ENCODE peak calls at places on chromosome 11, in eight cellular contexts. W is activated T-cell treated with anti-CD3 and anti-CD28 coated beads for 24 hours; J is bronchial epithelial cell; X is stimulated activated CD4-positive, alpha-beta T cell treated with anti-CD3 and anti-CD28 coated beads, Interleukin-1b, Interleukin-23, amount 100 ng/mL, for 4 hours; S is activated CD4-positive, alpha-beta T cell treated with anti-CD3 and anti-CD28 coated beads, Interleukin-2, amount 50 U/mL, for 24 hours; A is stimulated activated naive CD8-positive, alpha-beta T cell treated with anti-CD3 and anti-CD28 coated beads, Interleukin-15, Interleukin-2, amounts not matched to agents 100 U/mL and 50 U/mL, for 24 hours; F is T-helper 1 cell; Q is HT1080. H is an unnamed sample.

GRCh38 chr11:6588018-6588417 is 15.4 kb downstream of the RRP8 start:
- DNase-seq in W (no peak), J (no peak), X (no peak), S (no peak), A (no peak), F (no peak), Q (no peak), H (no peak)

GRCh38 chr11:33699515-33700424 is 856 bp downstream of the C11orf91 start:
- DNase-seq in W (no peak), J (no peak), X (no peak), S (no peak), A (no peak), F (no peak), Q (no peak), H (no peak)

GRCh38 chr11:88016392-88017020 is 158.7 kb downstream of the RAB38 start:
- DNase-seq in W (peak; percentile 48), J (peak; percentile 83), X (peak; percentile 7), S (peak; percentile 60), A (peak; percentile 51), F (peak; percentile 16), Q (peak; percentile 65), H (no peak)

GRCh38 chr11:73189315-73189714 is 28.8 kb upstream of the P2RY2 start:
- DNase-seq in W (no peak), J (no peak), X (no peak), S (no peak), A (no peak), F (no peak), Q (no peak), H (no peak)

GRCh38 chr11:14611939-14612338 is 31.7 kb upstream of the PDE3B start:
- DNase-seq in W (no peak), J (no peak), X (no peak), S (no peak), A (no peak), F (no peak), Q (no peak), H (no peak)

GRCh38 chr11:68525930-68526329 is 65.4 kb downstream of the PPP6R3 start:
- DNase-seq in W (no peak), J (peak; percentile 68), X (no peak), S (no peak), A (no peak), F (no peak), Q (peak; percentile 76), H (no peak)

GRCh38 chr11:61826930-61827572 is 1.0 kb upstream of the FADS2 start:
- DNase-seq in W (no peak), J (no peak), X (no peak), S (no peak), A (no peak), F (no peak), Q (no peak), H (no peak)

GRCh38 chr11:59560702-59561469 is 49.5 kb downstream of the OR4D9 start:
- DNase-seq in W (peak; percentile 78), J (peak; percentile 93), X (peak; percentile 79), S (peak; percentile 82), A (peak; percentile 87), F (peak; percentile 74), Q (peak; percentile 75), H (peak; percentile 74)

GRCh38 chr11:47305734-47306483 is 36.0 kb downstream of the MADD start:
- DNase-seq in W (no peak), J (no peak), X (no peak), S (no peak), A (no peak), F (no peak), Q (no peak), H (peak; percentile 58)

GRCh38 chr11:127996825-127997224 is 590.5 kb downstream of the ETS1 start:
- DNase-seq in W (no peak), J (no peak), X (no peak), S (no peak), A (no peak), F (no peak), Q (no peak), H (no peak)

GRCh38 chr11:24935059-24935458 is 438.2 kb downstream of the LUZP2 start:
- DNase-seq in W (no peak), J (no peak), X (no peak), S (no peak), A (no peak), F (no peak), Q (no peak), H (no peak)

GRCh38 chr11:130087294-130087926 is 17.7 kb downstream of the APLP2 start:
- DNase-seq in W (no peak), J (no peak), X (no peak), S (no peak), A (no peak), F (no peak), Q (no peak), H (no peak)

GRCh38 chr11:31805629-31806185 is 5.4 kb downstream of the PAX6 start:
- DNase-seq in W (no peak), J (no peak), X (no peak), S (no peak), A (no peak), F (no peak), Q (no peak), H (no peak)

GRCh38 chr11:47967577-47968230 is 12.7 kb upstream of the PTPRJ start:
- DNase-seq in W (no peak), J (no peak), X (no peak), S (no peak), A (no peak), F (no peak), Q (no peak), H (no peak)

H was measured in D721Med.